ENCODE peak calls at places on chromosomes 4 and X, in four cellular contexts. K is A673, C is amygdala, F is fibroblast of lung. U is an unnamed sample.

GRCh38 chr4:132865458-132865857 is 283.6 kb upstream of the PCDH10 start:
- DNase-seq in C (no peak), F (no peak), K (no peak), U (no peak)

GRCh38 chrX:88416002-88416401 is 331.0 kb upstream of the CPXCR1 start:
- DNase-seq in C (no peak), F (no peak), K (no peak), U (no peak)

GRCh38 chrX:72479324-72480274 is 93.0 kb downstream of the HDAC8 start:
- DNase-seq in K (no peak), F (no peak), C (no peak), U (no peak)

GRCh38 chr4:109985993-109986640 is 73.4 kb downstream of the EGF start:
- DNase-seq in C (no peak), F (peak), K (no peak), U (no peak)

GRCh38 chr4:71568131-71568530 is 215.7 kb downstream of the GC start:
- DNase-seq in C (no peak), K (no peak), F (no peak), U (no peak)

GRCh38 chr4:138088449-138089208 is 153.5 kb downstream of the SLC7A11 start:
- DNase-seq in K (no peak), F (no peak), C (no peak), U (no peak)

GRCh38 chr4:78165758-78166157 is 108.6 kb downstream of the FRAS1 start:
- DNase-seq in C (no peak), F (no peak), K (no peak), U (no peak)

GRCh38 chrX:13094780-13095425 is 50.5 kb upstream of the FAM9C start:
- DNase-seq in K (no peak), F (peak), C (no peak), U (no peak)

GRCh38 chr4:168693750-168694470 is 197.1 kb downstream of the PALLD start:
- DNase-seq in K (no peak), C (no peak), F (peak), U (no peak)

GRCh38 chr4:140681201-140681600 is 75.0 kb downstream of the TBC1D9 start:
- DNase-seq in C (no peak), F (no peak), K (no peak), U (no peak)

GRCh38 chr4:159776915-159777314 is 674.0 kb downstream of the RAPGEF2 start:
- DNase-seq in C (no peak), K (peak), F (no peak), U (no peak)

GRCh38 chr4:9976781-9977180 is 44.5 kb downstream of the SLC2A9 start:
- DNase-seq in K (no peak), C (no peak), F (no peak), U (no peak)

GRCh38 chr4:82965763-82966162 is 44.9 kb downstream of the LIN54 start:
- DNase-seq in F (no peak), K (no peak), C (no peak), U (no peak)

GRCh38 chr4:2793920-2794706 is 1.2 kb downstream of the SH3BP2 start:
- DNase-seq in K (no peak), C (no peak), F (no peak), U (no peak)

GRCh38 chrX:68833448-68833805 is 4.6 kb downstream of the EFNB1 start:
- DNase-seq in F (no peak), C (no peak), K (no peak), U (no peak)

GRCh38 chr4:71209161-71209560 is 129.7 kb upstream of the SLC4A4 start:
- DNase-seq in F (peak), C (no peak), K (no peak), U (no peak)

GRCh38 chr4:189304755-189305154 is 635.9 kb upstream of the FRG1 start:
- DNase-seq in K (no peak), F (no peak), C (no peak), U (no peak)

GRCh38 chrX:110168585-110168984 is 149.3 kb downstream of the AMMECR1 start:
- DNase-seq in F (peak), K (no peak), C (no peak), U (no peak)

GRCh38 chr4:144646523-144647094 is 653 bp downstream of the HHIP start:
- DNase-seq in K (peak), F (peak), C (peak), U (no peak)

GRCh38 chr4:2866891-2867290 is 23.2 kb downstream of the ADD1 start:
- DNase-seq in C (no peak), F (peak), K (no peak), U (no peak)

GRCh38 chr4:124304936-124305335 is 407.6 kb downstream of the ANKRD50 start:
- DNase-seq in K (no peak), F (peak), C (no peak), U (peak)

GRCh38 chrX:98028691-98029090 is 1145.0 kb downstream of the RPA4 start:
- DNase-seq in C (no peak), K (no peak), F (no peak), U (no peak)

GRCh38 chrX:2401590-2402360 is 99.0 kb downstream of the DHRSX start:
- DNase-seq in F (peak), C (no peak), K (no peak), U (peak)

GRCh38 chrX:136304493-136304892 is 3.7 kb downstream of the ADGRG4 start:
- DNase-seq in K (no peak), F (no peak), C (no peak), U (no peak)

U was measured in astrocyte of the cerebellum.